ENCODE peak calls at places on chromosomes 13 and 19, in six cellular contexts. One of them, this sample, is unnamed.

GRCh38 chr13:46321494-46322225 is 65.4 kb downstream of the RUBCNL start:
- DNase-seq in AG09309: no peak
- DNase-seq in RWPE1: peak; percentile 47
- DNase-seq in MM.1S: peak; percentile 39
- DNase-seq in pancreas: peak; percentile 18
- DNase-seq in heart left ventricle: peak; percentile 37
- DNase-seq in this sample: no peak

GRCh38 chr13:68185767-68186166 is 955.6 kb upstream of the PCDH9 start:
- DNase-seq in heart left ventricle: no peak
- DNase-seq in MM.1S: peak; percentile 46
- DNase-seq in pancreas: no peak
- DNase-seq in RWPE1: no peak
- DNase-seq in AG09309: no peak
- DNase-seq in this sample: no peak

GRCh38 chr19:17078920-17079709 is 3.5 kb downstream of the MYO9B start:
- DNase-seq in MM.1S: no peak
- DNase-seq in RWPE1: no peak
- DNase-seq in heart left ventricle: no peak
- DNase-seq in AG09309: no peak
- DNase-seq in pancreas: no peak
- DNase-seq in this sample: no peak

GRCh38 chr19:50280074-50280473 is 49.1 kb downstream of the KCNC3 start:
- DNase-seq in MM.1S: no peak
- DNase-seq in RWPE1: no peak
- DNase-seq in heart left ventricle: no peak
- DNase-seq in pancreas: no peak
- DNase-seq in AG09309: no peak
- DNase-seq in this sample: no peak

GRCh38 chr13:77565635-77566034 is 30.1 kb downstream of the SCEL start:
- DNase-seq in MM.1S: peak; percentile 62
- DNase-seq in AG09309: no peak
- DNase-seq in heart left ventricle: no peak
- DNase-seq in RWPE1: peak; percentile 43
- DNase-seq in pancreas: no peak
- DNase-seq in this sample: no peak

GRCh38 chr19:12715929-12716328 is 7.8 kb downstream of the TNPO2 start:
- DNase-seq in RWPE1: no peak
- DNase-seq in AG09309: no peak
- DNase-seq in MM.1S: no peak
- DNase-seq in heart left ventricle: no peak
- DNase-seq in pancreas: no peak
- DNase-seq in this sample: no peak

GRCh38 chr13:40433577-40433976 is 232.9 kb downstream of the FOXO1 start:
- DNase-seq in MM.1S: no peak
- DNase-seq in heart left ventricle: no peak
- DNase-seq in RWPE1: no peak
- DNase-seq in AG09309: no peak
- DNase-seq in pancreas: no peak
- DNase-seq in this sample: no peak

GRCh38 chr13:44352671-44353070 is 21.0 kb upstream of the SERP2 start:
- DNase-seq in pancreas: no peak
- DNase-seq in MM.1S: no peak
- DNase-seq in RWPE1: no peak
- DNase-seq in heart left ventricle: no peak
- DNase-seq in AG09309: no peak
- DNase-seq in this sample: no peak

GRCh38 chr13:75372517-75372916 is 109.5 kb downstream of the TBC1D4 start:
- DNase-seq in AG09309: no peak
- DNase-seq in RWPE1: peak; percentile 50
- DNase-seq in MM.1S: peak; percentile 69
- DNase-seq in heart left ventricle: no peak
- DNase-seq in pancreas: no peak
- DNase-seq in this sample: no peak

GRCh38 chr13:22486490-22486889 is 694.3 kb upstream of the SGCG start:
- DNase-seq in heart left ventricle: no peak
- DNase-seq in pancreas: no peak
- DNase-seq in MM.1S: no peak
- DNase-seq in RWPE1: no peak
- DNase-seq in AG09309: no peak
- DNase-seq in this sample: no peak

GRCh38 chr13:86976521-86977324 is 694.4 kb upstream of the SLITRK5 start:
- DNase-seq in MM.1S: no peak
- DNase-seq in RWPE1: no peak
- DNase-seq in pancreas: no peak
- DNase-seq in heart left ventricle: no peak
- DNase-seq in AG09309: no peak
- DNase-seq in this sample: no peak

GRCh38 chr13:102771298-102772041 is 2.1 kb downstream of the TEX30 start:
- DNase-seq in MM.1S: no peak
- DNase-seq in pancreas: no peak
- DNase-seq in AG09309: no peak
- DNase-seq in RWPE1: no peak
- DNase-seq in heart left ventricle: no peak
- DNase-seq in this sample: no peak
- TF ChIP-seq CTCF in MM.1S: no peak
- TF ChIP-seq CTCF in pancreas: no peak
- TF ChIP-seq CTCF in AG09309: no peak
- TF ChIP-seq CTCF in RWPE1: no peak
- TF ChIP-seq CTCF in heart left ventricle: no peak
- TF ChIP-seq CTCF in this sample: no peak

DNA sequence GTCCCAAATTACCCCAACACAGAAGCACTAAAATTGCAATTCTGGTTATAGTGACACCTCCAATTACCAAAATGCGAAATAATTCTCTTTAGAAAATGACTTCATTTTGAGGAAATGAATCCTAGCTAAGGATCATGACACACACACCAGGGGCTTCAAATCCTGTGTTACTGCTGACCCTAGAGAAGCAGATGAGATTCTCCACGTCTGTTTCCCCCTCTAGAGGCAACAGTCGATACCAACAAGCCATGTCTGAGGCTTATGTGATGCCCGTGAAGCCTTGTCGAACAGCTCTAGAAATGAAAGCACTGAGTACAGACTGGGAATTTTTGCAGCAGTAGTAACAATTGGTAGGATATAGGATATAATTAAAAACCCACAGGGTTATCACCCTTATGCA is 153.6 kb upstream of the TMTC4 start:
- DNase-seq in RWPE1: no peak
- DNase-seq in AG09309: no peak
- DNase-seq in heart left ventricle: no peak
- DNase-seq in MM.1S: no peak
- DNase-seq in pancreas: no peak
- DNase-seq in this sample: no peak
- TF ChIP-seq CTCF in RWPE1: no peak
- TF ChIP-seq CTCF in AG09309: no peak
- TF ChIP-seq CTCF in heart left ventricle: no peak
- TF ChIP-seq CTCF in MM.1S: no peak
- TF ChIP-seq CTCF in pancreas: no peak
- TF ChIP-seq CTCF in this sample: no peak

GRCh38 chr13:19153782-19154450 is 27.7 kb downstream of the TUBA3C start:
- DNase-seq in heart left ventricle: no peak
- DNase-seq in pancreas: no peak
- DNase-seq in RWPE1: no peak
- DNase-seq in AG09309: no peak
- DNase-seq in MM.1S: no peak
- DNase-seq in this sample: no peak
- TF ChIP-seq CTCF in heart left ventricle: no peak
- TF ChIP-seq CTCF in pancreas: no peak
- TF ChIP-seq CTCF in RWPE1: no peak
- TF ChIP-seq CTCF in AG09309: no peak
- TF ChIP-seq CTCF in MM.1S: no peak
- TF ChIP-seq CTCF in this sample: no peak

DNA sequence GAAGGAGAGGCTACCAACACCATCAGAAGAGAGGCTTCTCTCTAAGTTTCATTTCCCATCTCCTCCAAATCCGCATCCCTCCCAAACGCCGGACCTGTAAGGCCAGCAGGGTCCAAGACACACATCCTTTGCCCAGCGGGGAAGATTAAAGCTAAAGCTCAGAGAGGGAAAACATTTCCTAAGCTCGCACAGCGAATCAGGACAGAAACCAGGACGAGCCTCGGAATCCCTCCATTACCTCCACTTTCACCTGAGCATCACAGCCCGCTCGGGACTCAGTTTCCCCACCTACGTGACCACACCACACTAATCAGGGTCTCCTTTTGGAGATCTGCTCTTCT is 711 bp upstream of the FOSB start:
- DNase-seq in RWPE1: no peak
- DNase-seq in pancreas: no peak
- DNase-seq in heart left ventricle: no peak
- DNase-seq in AG09309: no peak
- DNase-seq in MM.1S: no peak
- DNase-seq in this sample: no peak
- TF ChIP-seq CTCF in RWPE1: no peak
- TF ChIP-seq CTCF in pancreas: no peak
- TF ChIP-seq CTCF in heart left ventricle: no peak
- TF ChIP-seq CTCF in AG09309: no peak
- TF ChIP-seq CTCF in MM.1S: no peak
- TF ChIP-seq CTCF in this sample: no peak

GRCh38 chr19:6354098-6354674 is 7.1 kb upstream of the CLPP start:
- DNase-seq in MM.1S: no peak
- DNase-seq in heart left ventricle: no peak
- DNase-seq in AG09309: no peak
- DNase-seq in RWPE1: no peak
- DNase-seq in pancreas: no peak
- DNase-seq in this sample: no peak
- TF ChIP-seq CTCF in MM.1S: peak; percentile 34
- TF ChIP-seq CTCF in heart left ventricle: no peak
- TF ChIP-seq CTCF in AG09309: peak; percentile 64
- TF ChIP-seq CTCF in RWPE1: peak; percentile 37
- TF ChIP-seq CTCF in pancreas: no peak
- TF ChIP-seq CTCF in this sample: no peak

GRCh38 chr19:5822181-5822844 is 17.2 kb downstream of the FUT6 start:
- DNase-seq in RWPE1: no peak
- DNase-seq in pancreas: no peak
- DNase-seq in MM.1S: no peak
- DNase-seq in AG09309: no peak
- DNase-seq in heart left ventricle: no peak
- DNase-seq in this sample: no peak

GRCh38 chr19:5821521-5822180 is 16.8 kb downstream of the NRTN start:
- DNase-seq in pancreas: no peak
- DNase-seq in RWPE1: no peak
- DNase-seq in AG09309: no peak
- DNase-seq in heart left ventricle: no peak
- DNase-seq in MM.1S: no peak
- DNase-seq in this sample: no peak

GRCh38 chr19:5820785-5821184 is 15.9 kb downstream of the NRTN start:
- DNase-seq in pancreas: no peak
- DNase-seq in RWPE1: no peak
- DNase-seq in MM.1S: no peak
- DNase-seq in AG09309: no peak
- DNase-seq in heart left ventricle: no peak
- DNase-seq in this sample: no peak

GRCh38 chr19:5824791-5825577 is 14.5 kb downstream of the FUT6 start:
- DNase-seq in MM.1S: no peak
- DNase-seq in AG09309: no peak
- DNase-seq in RWPE1: no peak
- DNase-seq in heart left ventricle: no peak
- DNase-seq in pancreas: no peak
- DNase-seq in this sample: no peak

GRCh38 chr19:5823579-5824281 is 15.8 kb downstream of the FUT6 start:
- DNase-seq in heart left ventricle: no peak
- DNase-seq in MM.1S: no peak
- DNase-seq in AG09309: no peak
- DNase-seq in pancreas: no peak
- DNase-seq in RWPE1: no peak
- DNase-seq in this sample: no peak
- TF ChIP-seq CTCF in heart left ventricle: no peak
- TF ChIP-seq CTCF in MM.1S: peak; percentile 32
- TF ChIP-seq CTCF in AG09309: peak; percentile 16
- TF ChIP-seq CTCF in pancreas: no peak
- TF ChIP-seq CTCF in RWPE1: no peak
- TF ChIP-seq CTCF in this sample: no peak

GRCh38 chr13:81540777-81541176 is 1199.9 kb upstream of the SPRY2 start:
- DNase-seq in RWPE1: no peak
- DNase-seq in AG09309: no peak
- DNase-seq in pancreas: no peak
- DNase-seq in MM.1S: no peak
- DNase-seq in heart left ventricle: no peak
- DNase-seq in this sample: no peak
- TF ChIP-seq CTCF in RWPE1: no peak
- TF ChIP-seq CTCF in AG09309: no peak
- TF ChIP-seq CTCF in pancreas: no peak
- TF ChIP-seq CTCF in MM.1S: peak; percentile 32
- TF ChIP-seq CTCF in heart left ventricle: no peak
- TF ChIP-seq CTCF in this sample: no peak

DNA sequence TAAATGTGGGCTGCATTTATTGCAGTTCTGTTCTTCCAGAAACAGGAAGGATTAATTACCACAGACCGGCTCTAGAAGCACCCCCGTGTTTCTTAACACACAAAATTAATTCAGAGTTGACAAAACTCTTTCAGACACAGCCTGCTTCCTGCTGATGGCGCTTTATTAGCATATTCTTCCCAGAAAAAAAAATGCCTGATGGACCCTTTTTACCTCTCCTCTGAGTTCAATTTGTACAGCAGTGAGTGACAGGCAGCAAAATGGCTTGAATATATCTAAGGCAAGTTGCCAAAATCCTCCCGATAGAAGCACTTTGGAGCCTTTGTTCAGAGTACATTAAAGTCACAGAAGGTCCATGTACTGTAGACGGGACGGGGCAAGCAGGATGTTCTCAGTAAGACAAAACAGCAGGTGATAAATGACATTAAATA is 1171.7 kb downstream of the EFNB2 start:
- DNase-seq in heart left ventricle: no peak
- DNase-seq in RWPE1: no peak
- DNase-seq in MM.1S: no peak
- DNase-seq in pancreas: no peak
- DNase-seq in AG09309: no peak
- DNase-seq in this sample: no peak
- TF ChIP-seq CTCF in heart left ventricle: no peak
- TF ChIP-seq CTCF in RWPE1: no peak
- TF ChIP-seq CTCF in MM.1S: no peak
- TF ChIP-seq CTCF in pancreas: no peak
- TF ChIP-seq CTCF in AG09309: no peak
- TF ChIP-seq CTCF in this sample: no peak

DNA sequence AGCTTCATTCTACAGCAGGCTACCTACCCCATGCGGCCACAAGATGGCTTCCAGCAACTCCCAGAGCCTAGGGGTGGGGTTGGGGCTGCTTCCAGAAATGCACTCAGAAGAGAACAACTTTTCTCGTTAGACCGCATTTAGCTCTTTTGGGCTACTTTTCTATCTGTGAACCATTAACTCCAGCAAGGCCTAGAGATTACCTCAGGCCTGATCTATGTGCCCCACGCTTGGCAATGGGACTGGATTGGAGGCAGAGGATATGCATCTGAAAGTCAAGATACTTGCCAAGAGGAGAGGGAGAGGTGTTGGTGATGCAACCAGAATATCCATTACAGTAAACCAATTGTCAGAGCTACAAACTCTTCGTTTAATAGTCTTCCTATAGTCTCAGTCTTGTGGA is 177.7 kb downstream of the TDRD3 start:
- DNase-seq in heart left ventricle: no peak
- DNase-seq in MM.1S: no peak
- DNase-seq in RWPE1: no peak
- DNase-seq in pancreas: no peak
- DNase-seq in AG09309: no peak
- DNase-seq in this sample: no peak
- TF ChIP-seq CTCF in heart left ventricle: no peak
- TF ChIP-seq CTCF in MM.1S: no peak
- TF ChIP-seq CTCF in RWPE1: no peak
- TF ChIP-seq CTCF in pancreas: no peak
- TF ChIP-seq CTCF in AG09309: no peak
- TF ChIP-seq CTCF in this sample: no peak